ENCODE peak calls at places on chromosomes 12 and 14, in eight cellular contexts. One of them, this sample, is unnamed.

GRCh38 chr12:111166779-111167540 is 201.9 kb downstream of the PHETA1 start:
- DNase-seq in suprapubic skin: no peak
- DNase-seq in body of pancreas: no peak
- DNase-seq in HCT116: no peak
- DNase-seq in heart left ventricle: peak; percentile 84
- DNase-seq in A549: no peak
- DNase-seq in breast epithelium: no peak
- DNase-seq in ovary: no peak
- DNase-seq in this sample: no peak

GRCh38 chr14:54356172-54356571 is 40.6 kb upstream of the CDKN3 start:
- DNase-seq in suprapubic skin: no peak
- DNase-seq in body of pancreas: no peak
- DNase-seq in HCT116: no peak
- DNase-seq in heart left ventricle: no peak
- DNase-seq in A549: no peak
- DNase-seq in breast epithelium: no peak
- DNase-seq in ovary: no peak
- DNase-seq in this sample: no peak

GRCh38 chr12:12507121-12507520 is 55.5 kb downstream of the DUSP16 start:
- DNase-seq in suprapubic skin: no peak
- DNase-seq in body of pancreas: no peak
- DNase-seq in HCT116: no peak
- DNase-seq in heart left ventricle: no peak
- DNase-seq in A549: no peak
- DNase-seq in breast epithelium: no peak
- DNase-seq in ovary: no peak
- DNase-seq in this sample: no peak

GRCh38 chr14:33679461-33680225 is 271.2 kb downstream of the EGLN3 start:
- DNase-seq in suprapubic skin: no peak
- DNase-seq in body of pancreas: no peak
- DNase-seq in HCT116: no peak
- DNase-seq in heart left ventricle: no peak
- DNase-seq in A549: no peak
- DNase-seq in breast epithelium: no peak
- DNase-seq in ovary: no peak
- DNase-seq in this sample: no peak

GRCh38 chr14:92391746-92392145 is 68.8 kb downstream of the SLC24A4 start:
- DNase-seq in suprapubic skin: no peak
- DNase-seq in body of pancreas: no peak
- DNase-seq in HCT116: no peak
- DNase-seq in heart left ventricle: no peak
- DNase-seq in A549: no peak
- DNase-seq in breast epithelium: no peak
- DNase-seq in ovary: no peak
- DNase-seq in this sample: no peak

GRCh38 chr12:6073426-6073825 is 51.0 kb downstream of the VWF start:
- DNase-seq in suprapubic skin: no peak
- DNase-seq in body of pancreas: no peak
- DNase-seq in HCT116: no peak
- DNase-seq in heart left ventricle: no peak
- DNase-seq in A549: no peak
- DNase-seq in breast epithelium: no peak
- DNase-seq in ovary: no peak
- DNase-seq in this sample: no peak

GRCh38 chr12:121516437-121517011 is 64.3 kb downstream of the KDM2B start:
- DNase-seq in suprapubic skin: no peak
- DNase-seq in body of pancreas: no peak
- DNase-seq in HCT116: no peak
- DNase-seq in heart left ventricle: no peak
- DNase-seq in A549: no peak
- DNase-seq in breast epithelium: no peak
- DNase-seq in ovary: no peak
- DNase-seq in this sample: no peak

GRCh38 chr14:58713677-58714076 is 75.9 kb downstream of the DACT1 start:
- DNase-seq in suprapubic skin: no peak
- DNase-seq in body of pancreas: no peak
- DNase-seq in HCT116: no peak
- DNase-seq in heart left ventricle: no peak
- DNase-seq in A549: no peak
- DNase-seq in breast epithelium: no peak
- DNase-seq in ovary: no peak
- DNase-seq in this sample: no peak

GRCh38 chr12:31588976-31589375 is 2.0 kb downstream of the DENND5B start:
- DNase-seq in suprapubic skin: no peak
- DNase-seq in body of pancreas: no peak
- DNase-seq in HCT116: no peak
- DNase-seq in heart left ventricle: no peak
- DNase-seq in A549: no peak
- DNase-seq in breast epithelium: no peak
- DNase-seq in ovary: no peak
- DNase-seq in this sample: no peak

GRCh38 chr12:1093166-1093751 is 102.2 kb downstream of the ERC1 start:
- DNase-seq in suprapubic skin: no peak
- DNase-seq in body of pancreas: no peak
- DNase-seq in HCT116: peak; percentile 53
- DNase-seq in heart left ventricle: no peak
- DNase-seq in A549: peak; percentile 20
- DNase-seq in breast epithelium: no peak
- DNase-seq in ovary: no peak
- DNase-seq in this sample: no peak

GRCh38 chr12:65139389-65139788 is 18.3 kb upstream of the WIF1 start:
- DNase-seq in suprapubic skin: no peak
- DNase-seq in body of pancreas: no peak
- DNase-seq in HCT116: no peak
- DNase-seq in heart left ventricle: no peak
- DNase-seq in A549: no peak
- DNase-seq in breast epithelium: no peak
- DNase-seq in ovary: no peak
- DNase-seq in this sample: no peak

GRCh38 chr14:67882973-67883372 is 63.4 kb downstream of the RAD51B start:
- DNase-seq in suprapubic skin: no peak
- DNase-seq in body of pancreas: no peak
- DNase-seq in HCT116: no peak
- DNase-seq in heart left ventricle: no peak
- DNase-seq in A549: no peak
- DNase-seq in breast epithelium: no peak
- DNase-seq in ovary: no peak
- DNase-seq in this sample: no peak

GRCh38 chr12:126668961-126669360 is 1598.0 kb upstream of the TMEM132C start:
- DNase-seq in suprapubic skin: no peak
- DNase-seq in body of pancreas: no peak
- DNase-seq in HCT116: no peak
- DNase-seq in heart left ventricle: no peak
- DNase-seq in A549: no peak
- DNase-seq in breast epithelium: no peak
- DNase-seq in ovary: no peak
- DNase-seq in this sample: no peak

GRCh38 chr12:46400406-46400805 is 27.8 kb upstream of the SLC38A2 start:
- DNase-seq in suprapubic skin: no peak
- DNase-seq in body of pancreas: no peak
- DNase-seq in HCT116: no peak
- DNase-seq in heart left ventricle: no peak
- DNase-seq in A549: no peak
- DNase-seq in breast epithelium: no peak
- DNase-seq in ovary: no peak
- DNase-seq in this sample: no peak

GRCh38 chr14:76205708-76206107 is 54.0 kb downstream of the GPATCH2L start:
- DNase-seq in suprapubic skin: no peak
- DNase-seq in body of pancreas: no peak
- DNase-seq in HCT116: no peak
- DNase-seq in heart left ventricle: no peak
- DNase-seq in A549: no peak
- DNase-seq in breast epithelium: no peak
- DNase-seq in ovary: no peak
- DNase-seq in this sample: no peak

GRCh38 chr14:76204436-76205230 is 52.9 kb downstream of the GPATCH2L start:
- DNase-seq in suprapubic skin: no peak
- DNase-seq in body of pancreas: no peak
- DNase-seq in HCT116: no peak
- DNase-seq in heart left ventricle: no peak
- DNase-seq in A549: no peak
- DNase-seq in breast epithelium: no peak
- DNase-seq in ovary: no peak
- DNase-seq in this sample: no peak

GRCh38 chr14:76201162-76201561 is 49.4 kb downstream of the GPATCH2L start:
- DNase-seq in suprapubic skin: no peak
- DNase-seq in body of pancreas: no peak
- DNase-seq in HCT116: no peak
- DNase-seq in heart left ventricle: no peak
- DNase-seq in A549: peak; percentile 51
- DNase-seq in breast epithelium: no peak
- DNase-seq in ovary: no peak
- DNase-seq in this sample: no peak

GRCh38 chr14:76208340-76208739 is 56.6 kb downstream of the GPATCH2L start:
- DNase-seq in suprapubic skin: no peak
- DNase-seq in body of pancreas: no peak
- DNase-seq in HCT116: no peak
- DNase-seq in heart left ventricle: no peak
- DNase-seq in A549: no peak
- DNase-seq in breast epithelium: no peak
- DNase-seq in ovary: no peak
- DNase-seq in this sample: no peak

DNA sequence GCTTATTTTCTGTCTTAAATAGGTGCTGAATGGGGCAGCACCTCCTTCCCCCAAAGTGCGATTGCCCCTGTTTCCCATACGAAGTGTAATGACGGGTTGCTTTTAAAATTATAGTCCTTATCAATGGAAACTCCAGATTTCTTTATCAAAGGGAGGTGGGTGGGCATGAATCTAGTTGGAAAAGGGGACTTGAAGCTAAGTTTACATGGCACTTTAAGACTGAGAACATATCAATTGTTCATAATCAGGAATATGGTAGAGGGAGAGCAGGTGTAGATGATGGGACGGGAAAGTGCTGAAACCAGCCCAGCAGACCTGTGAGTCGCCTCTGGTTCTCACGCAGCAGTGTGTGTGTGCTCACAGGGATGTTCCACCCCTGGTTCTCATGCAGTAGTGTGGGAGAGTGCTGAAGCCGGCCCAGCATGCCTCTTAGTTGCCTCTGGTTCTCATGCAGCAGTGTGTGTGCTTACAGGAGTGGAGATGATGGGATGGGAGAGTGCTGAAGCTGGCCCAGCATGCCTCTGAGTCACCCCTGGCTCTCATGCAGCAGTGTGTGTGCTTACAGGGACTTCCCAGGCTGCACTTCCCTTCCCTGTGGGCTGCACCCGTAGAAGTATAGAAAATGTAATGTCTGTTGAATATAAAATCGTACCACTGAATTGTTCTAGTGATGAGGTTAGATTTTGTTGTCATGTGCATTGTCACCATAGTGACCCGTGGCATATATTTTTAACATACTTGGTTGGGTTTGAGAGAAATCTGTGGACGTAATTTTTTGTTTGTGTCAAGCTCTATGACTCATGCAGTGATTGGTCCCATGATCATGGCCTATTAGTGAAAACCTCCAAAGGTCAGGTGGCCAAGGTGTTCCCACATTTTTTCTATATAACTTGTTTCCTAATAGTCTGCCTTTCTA is 51.6 kb downstream of the GPATCH2L start:
- DNase-seq in suprapubic skin: no peak
- DNase-seq in body of pancreas: no peak
- DNase-seq in HCT116: no peak
- DNase-seq in heart left ventricle: peak; percentile 27
- DNase-seq in A549: peak; percentile 77
- DNase-seq in breast epithelium: no peak
- DNase-seq in ovary: peak; percentile 47
- DNase-seq in this sample: peak; percentile 18
- TF ChIP-seq POLR2A in suprapubic skin: no peak
- TF ChIP-seq POLR2A in body of pancreas: no peak
- TF ChIP-seq POLR2A in HCT116: no peak
- TF ChIP-seq POLR2A in heart left ventricle: no peak
- TF ChIP-seq POLR2A in A549: no peak
- TF ChIP-seq POLR2A in breast epithelium: no peak
- TF ChIP-seq POLR2A in ovary: no peak
- TF ChIP-seq POLR2A in this sample: no peak

GRCh38 chr12:25384954-25385216 is 134.2 kb upstream of the KRAS start:
- DNase-seq in suprapubic skin: no peak
- DNase-seq in body of pancreas: no peak
- DNase-seq in HCT116: no peak
- DNase-seq in heart left ventricle: no peak
- DNase-seq in A549: no peak
- DNase-seq in breast epithelium: no peak
- DNase-seq in ovary: no peak
- DNase-seq in this sample: no peak

GRCh38 chr12:25384038-25384953 is 133.6 kb upstream of the KRAS start:
- DNase-seq in suprapubic skin: no peak
- DNase-seq in body of pancreas: no peak
- DNase-seq in HCT116: no peak
- DNase-seq in heart left ventricle: no peak
- DNase-seq in A549: no peak
- DNase-seq in breast epithelium: no peak
- DNase-seq in ovary: no peak
- DNase-seq in this sample: peak; percentile 74

GRCh38 chr12:25388216-25388615 is 137.5 kb upstream of the KRAS start:
- DNase-seq in suprapubic skin: no peak
- DNase-seq in body of pancreas: no peak
- DNase-seq in HCT116: no peak
- DNase-seq in heart left ventricle: no peak
- DNase-seq in A549: no peak
- DNase-seq in breast epithelium: no peak
- DNase-seq in ovary: no peak
- DNase-seq in this sample: no peak

GRCh38 chr12:25386823-25387134 is 136.1 kb upstream of the KRAS start:
- DNase-seq in suprapubic skin: peak; percentile 71
- DNase-seq in body of pancreas: no peak
- DNase-seq in HCT116: no peak
- DNase-seq in heart left ventricle: no peak
- DNase-seq in A549: peak; percentile 9
- DNase-seq in breast epithelium: no peak
- DNase-seq in ovary: peak; percentile 62
- DNase-seq in this sample: peak; percentile 21

GRCh38 chr12:25387136-25388050 is 136.7 kb upstream of the KRAS start:
- DNase-seq in suprapubic skin: peak; percentile 90
- DNase-seq in body of pancreas: peak; percentile 90
- DNase-seq in HCT116: peak; percentile 84
- DNase-seq in heart left ventricle: peak; percentile 78
- DNase-seq in A549: peak; percentile 54
- DNase-seq in breast epithelium: peak; percentile 78
- DNase-seq in ovary: peak; percentile 91
- DNase-seq in this sample: peak; percentile 97
- TF ChIP-seq POLR2A in suprapubic skin: no peak
- TF ChIP-seq POLR2A in body of pancreas: no peak
- TF ChIP-seq POLR2A in HCT116: no peak
- TF ChIP-seq POLR2A in heart left ventricle: no peak
- TF ChIP-seq POLR2A in A549: no peak
- TF ChIP-seq POLR2A in breast epithelium: no peak
- TF ChIP-seq POLR2A in ovary: no peak
- TF ChIP-seq POLR2A in this sample: no peak

GRCh38 chr12:19440019-19440858 is 947 bp downstream of the AEBP2 start:
- DNase-seq in suprapubic skin: peak; percentile 77
- DNase-seq in body of pancreas: peak; percentile 33
- DNase-seq in HCT116: peak; percentile 22
- DNase-seq in heart left ventricle: peak; percentile 51
- DNase-seq in A549: peak; percentile 49
- DNase-seq in breast epithelium: peak; percentile 58
- DNase-seq in ovary: peak; percentile 72
- DNase-seq in this sample: peak; percentile 92
- TF ChIP-seq POLR2A in suprapubic skin: no peak
- TF ChIP-seq POLR2A in body of pancreas: peak; percentile 9
- TF ChIP-seq POLR2A in HCT116: no peak
- TF ChIP-seq POLR2A in heart left ventricle: no peak
- TF ChIP-seq POLR2A in A549: no peak
- TF ChIP-seq POLR2A in breast epithelium: no peak
- TF ChIP-seq POLR2A in ovary: no peak
- TF ChIP-seq POLR2A in this sample: no peak

GRCh38 chr14:68961361-68961760 is 17.7 kb downstream of the ACTN1 start:
- DNase-seq in suprapubic skin: no peak
- DNase-seq in body of pancreas: no peak
- DNase-seq in HCT116: no peak
- DNase-seq in heart left ventricle: peak; percentile 21
- DNase-seq in A549: no peak
- DNase-seq in breast epithelium: no peak
- DNase-seq in ovary: no peak
- DNase-seq in this sample: no peak
- TF ChIP-seq POLR2A in suprapubic skin: no peak
- TF ChIP-seq POLR2A in body of pancreas: no peak
- TF ChIP-seq POLR2A in HCT116: no peak
- TF ChIP-seq POLR2A in heart left ventricle: no peak
- TF ChIP-seq POLR2A in A549: no peak
- TF ChIP-seq POLR2A in breast epithelium: no peak
- TF ChIP-seq POLR2A in ovary: no peak
- TF ChIP-seq POLR2A in this sample: no peak

This sample was measured in lower leg skin.